ENCODE peak calls at places on chromosome 6, in nine cellular contexts. One of them, this sample, is unnamed.

GRCh38 chr6:149896491-149896890 is 1.4 kb downstream of the RAET1E start:
- DNase-seq in hepatocyte: no peak
- DNase-seq in RWPE1: no peak
- DNase-seq in colonic mucosa: no peak
- DNase-seq in breast epithelium: no peak
- DNase-seq in heart left ventricle: no peak
- DNase-seq in left ventricle myocardium inferior: no peak
- DNase-seq in NCI-H748 treated with DMSO at 0.1 percent for 48 hours: no peak
- DNase-seq in Right ventricle myocardium superior: no peak
- DNase-seq in this sample: no peak

GRCh38 chr6:141110486-141110885 is 1022.2 kb upstream of the GJE1 start:
- DNase-seq in hepatocyte: no peak
- DNase-seq in colonic mucosa: no peak
- DNase-seq in breast epithelium: no peak
- DNase-seq in heart left ventricle: no peak
- DNase-seq in NCI-H748 treated with DMSO at 0.1 percent for 48 hours: no peak
- DNase-seq in RWPE1: no peak
- DNase-seq in Right ventricle myocardium superior: no peak
- DNase-seq in left ventricle myocardium inferior: no peak
- DNase-seq in this sample: no peak

GRCh38 chr6:36357872-36358234 is 21.2 kb upstream of the BNIP5 start:
- DNase-seq in NCI-H748 treated with DMSO at 0.1 percent for 48 hours: no peak
- DNase-seq in heart left ventricle: no peak
- DNase-seq in hepatocyte: peak
- DNase-seq in left ventricle myocardium inferior: no peak
- DNase-seq in breast epithelium: no peak
- DNase-seq in Right ventricle myocardium superior: no peak
- DNase-seq in RWPE1: no peak
- DNase-seq in colonic mucosa: no peak
- DNase-seq in this sample: no peak

GRCh38 chr6:165497472-165497871 is 165.6 kb downstream of the PDE10A start:
- DNase-seq in colonic mucosa: no peak
- DNase-seq in RWPE1: no peak
- DNase-seq in hepatocyte: no peak
- DNase-seq in Right ventricle myocardium superior: no peak
- DNase-seq in left ventricle myocardium inferior: no peak
- DNase-seq in NCI-H748 treated with DMSO at 0.1 percent for 48 hours: no peak
- DNase-seq in breast epithelium: no peak
- DNase-seq in heart left ventricle: no peak
- DNase-seq in this sample: no peak

GRCh38 chr6:161418458-161418945 is 144.6 kb upstream of the AGPAT4 start:
- DNase-seq in Right ventricle myocardium superior: no peak
- DNase-seq in NCI-H748 treated with DMSO at 0.1 percent for 48 hours: peak
- DNase-seq in RWPE1: peak
- DNase-seq in breast epithelium: no peak
- DNase-seq in left ventricle myocardium inferior: no peak
- DNase-seq in heart left ventricle: peak
- DNase-seq in hepatocyte: peak
- DNase-seq in colonic mucosa: peak
- DNase-seq in this sample: no peak

GRCh38 chr6:127463056-127463455 is 3.9 kb upstream of the KIAA0408 start:
- DNase-seq in left ventricle myocardium inferior: no peak
- DNase-seq in hepatocyte: no peak
- DNase-seq in RWPE1: no peak
- DNase-seq in breast epithelium: no peak
- DNase-seq in colonic mucosa: no peak
- DNase-seq in Right ventricle myocardium superior: no peak
- DNase-seq in NCI-H748 treated with DMSO at 0.1 percent for 48 hours: no peak
- DNase-seq in heart left ventricle: no peak
- DNase-seq in this sample: no peak

GRCh38 chr6:30743099-30744053 is 889 bp upstream of the FLOT1 start:
- DNase-seq in left ventricle myocardium inferior: no peak
- DNase-seq in hepatocyte: no peak
- DNase-seq in breast epithelium: no peak
- DNase-seq in heart left ventricle: no peak
- DNase-seq in NCI-H748 treated with DMSO at 0.1 percent for 48 hours: no peak
- DNase-seq in Right ventricle myocardium superior: peak
- DNase-seq in colonic mucosa: peak
- DNase-seq in RWPE1: no peak
- DNase-seq in this sample: peak

GRCh38 chr6:30556714-30556963 is 350 bp upstream of the GNL1 start:
- DNase-seq in RWPE1: peak
- DNase-seq in colonic mucosa: peak
- DNase-seq in breast epithelium: peak
- DNase-seq in Right ventricle myocardium superior: no peak
- DNase-seq in left ventricle myocardium inferior: peak
- DNase-seq in NCI-H748 treated with DMSO at 0.1 percent for 48 hours: peak
- DNase-seq in hepatocyte: peak
- DNase-seq in heart left ventricle: peak
- DNase-seq in this sample: peak

GRCh38 chr6:30159988-30160387 is 1.0 kb downstream of the TRIM10 start:
- DNase-seq in NCI-H748 treated with DMSO at 0.1 percent for 48 hours: no peak
- DNase-seq in RWPE1: no peak
- DNase-seq in hepatocyte: no peak
- DNase-seq in breast epithelium: no peak
- DNase-seq in colonic mucosa: no peak
- DNase-seq in left ventricle myocardium inferior: no peak
- DNase-seq in Right ventricle myocardium superior: no peak
- DNase-seq in heart left ventricle: no peak
- DNase-seq in this sample: no peak

GRCh38 chr6:118680452-118681095 is 29.2 kb upstream of the CEP85L start:
- DNase-seq in heart left ventricle: no peak
- DNase-seq in hepatocyte: no peak
- DNase-seq in RWPE1: no peak
- DNase-seq in left ventricle myocardium inferior: no peak
- DNase-seq in breast epithelium: no peak
- DNase-seq in Right ventricle myocardium superior: no peak
- DNase-seq in NCI-H748 treated with DMSO at 0.1 percent for 48 hours: no peak
- DNase-seq in colonic mucosa: no peak
- DNase-seq in this sample: no peak

GRCh38 chr6:72824833-72825232 is 203.0 kb downstream of the KCNQ5 start:
- DNase-seq in colonic mucosa: no peak
- DNase-seq in breast epithelium: no peak
- DNase-seq in Right ventricle myocardium superior: no peak
- DNase-seq in NCI-H748 treated with DMSO at 0.1 percent for 48 hours: no peak
- DNase-seq in left ventricle myocardium inferior: no peak
- DNase-seq in hepatocyte: no peak
- DNase-seq in RWPE1: no peak
- DNase-seq in heart left ventricle: no peak
- DNase-seq in this sample: no peak

GRCh38 chr6:32840604-32841246 is 2.2 kb upstream of the TAP2 start:
- DNase-seq in breast epithelium: no peak
- DNase-seq in heart left ventricle: no peak
- DNase-seq in NCI-H748 treated with DMSO at 0.1 percent for 48 hours: no peak
- DNase-seq in hepatocyte: no peak
- DNase-seq in colonic mucosa: no peak
- DNase-seq in RWPE1: no peak
- DNase-seq in Right ventricle myocardium superior: no peak
- DNase-seq in left ventricle myocardium inferior: no peak
- DNase-seq in this sample: no peak

GRCh38 chr6:146878564-146879343 is 280.0 kb downstream of the ADGB start:
- DNase-seq in left ventricle myocardium inferior: no peak
- DNase-seq in NCI-H748 treated with DMSO at 0.1 percent for 48 hours: no peak
- DNase-seq in breast epithelium: no peak
- DNase-seq in hepatocyte: no peak
- DNase-seq in RWPE1: peak
- DNase-seq in Right ventricle myocardium superior: no peak
- DNase-seq in colonic mucosa: no peak
- DNase-seq in heart left ventricle: no peak
- DNase-seq in this sample: no peak

GRCh38 chr6:82006027-82006738 is 241.4 kb downstream of the IBTK start:
- DNase-seq in hepatocyte: peak
- DNase-seq in left ventricle myocardium inferior: no peak
- DNase-seq in Right ventricle myocardium superior: no peak
- DNase-seq in NCI-H748 treated with DMSO at 0.1 percent for 48 hours: peak
- DNase-seq in colonic mucosa: peak
- DNase-seq in heart left ventricle: no peak
- DNase-seq in breast epithelium: no peak
- DNase-seq in RWPE1: no peak
- DNase-seq in this sample: peak

GRCh38 chr6:147712841-147713240 is 204.4 kb downstream of the SAMD5 start:
- DNase-seq in NCI-H748 treated with DMSO at 0.1 percent for 48 hours: no peak
- DNase-seq in colonic mucosa: no peak
- DNase-seq in RWPE1: no peak
- DNase-seq in breast epithelium: no peak
- DNase-seq in Right ventricle myocardium superior: no peak
- DNase-seq in hepatocyte: no peak
- DNase-seq in heart left ventricle: no peak
- DNase-seq in left ventricle myocardium inferior: no peak
- DNase-seq in this sample: no peak

GRCh38 chr6:35911871-35912653 is 8.8 kb downstream of the SRPK1 start:
- DNase-seq in left ventricle myocardium inferior: no peak
- DNase-seq in hepatocyte: no peak
- DNase-seq in colonic mucosa: no peak
- DNase-seq in NCI-H748 treated with DMSO at 0.1 percent for 48 hours: no peak
- DNase-seq in Right ventricle myocardium superior: no peak
- DNase-seq in breast epithelium: no peak
- DNase-seq in RWPE1: no peak
- DNase-seq in heart left ventricle: no peak
- DNase-seq in this sample: no peak

GRCh38 chr6:89750338-89750737 is 69.3 kb downstream of the MDN1 start:
- DNase-seq in heart left ventricle: no peak
- DNase-seq in left ventricle myocardium inferior: no peak
- DNase-seq in colonic mucosa: no peak
- DNase-seq in hepatocyte: no peak
- DNase-seq in NCI-H748 treated with DMSO at 0.1 percent for 48 hours: no peak
- DNase-seq in Right ventricle myocardium superior: no peak
- DNase-seq in RWPE1: no peak
- DNase-seq in breast epithelium: no peak
- DNase-seq in this sample: no peak

GRCh38 chr6:140602431-140602836 is 1228.0 kb upstream of the CITED2 start:
- DNase-seq in left ventricle myocardium inferior: no peak
- DNase-seq in breast epithelium: no peak
- DNase-seq in colonic mucosa: no peak
- DNase-seq in NCI-H748 treated with DMSO at 0.1 percent for 48 hours: no peak
- DNase-seq in RWPE1: no peak
- DNase-seq in Right ventricle myocardium superior: no peak
- DNase-seq in hepatocyte: no peak
- DNase-seq in heart left ventricle: no peak
- DNase-seq in this sample: no peak

GRCh38 chr6:97282238-97282725 is 734 bp downstream of the MMS22L start:
- DNase-seq in hepatocyte: peak
- DNase-seq in colonic mucosa: peak
- DNase-seq in heart left ventricle: no peak
- DNase-seq in breast epithelium: no peak
- DNase-seq in left ventricle myocardium inferior: no peak
- DNase-seq in Right ventricle myocardium superior: no peak
- DNase-seq in RWPE1: peak
- DNase-seq in NCI-H748 treated with DMSO at 0.1 percent for 48 hours: no peak
- DNase-seq in this sample: no peak

GRCh38 chr6:32664827-32665362 is 1.6 kb downstream of the HLA-DQB1 start:
- DNase-seq in heart left ventricle: peak
- DNase-seq in left ventricle myocardium inferior: peak
- DNase-seq in colonic mucosa: no peak
- DNase-seq in hepatocyte: no peak
- DNase-seq in NCI-H748 treated with DMSO at 0.1 percent for 48 hours: no peak
- DNase-seq in breast epithelium: no peak
- DNase-seq in RWPE1: no peak
- DNase-seq in Right ventricle myocardium superior: peak
- DNase-seq in this sample: peak

GRCh38 chr6:112216699-112217551 is 37.4 kb downstream of the LAMA4 start:
- DNase-seq in NCI-H748 treated with DMSO at 0.1 percent for 48 hours: no peak
- DNase-seq in RWPE1: peak
- DNase-seq in left ventricle myocardium inferior: no peak
- DNase-seq in colonic mucosa: no peak
- DNase-seq in Right ventricle myocardium superior: no peak
- DNase-seq in hepatocyte: no peak
- DNase-seq in breast epithelium: no peak
- DNase-seq in heart left ventricle: no peak
- DNase-seq in this sample: no peak

GRCh38 chr6:153309666-153310065 is 178.6 kb upstream of the RGS17 start:
- DNase-seq in heart left ventricle: no peak
- DNase-seq in RWPE1: no peak
- DNase-seq in breast epithelium: no peak
- DNase-seq in hepatocyte: no peak
- DNase-seq in NCI-H748 treated with DMSO at 0.1 percent for 48 hours: no peak
- DNase-seq in colonic mucosa: no peak
- DNase-seq in Right ventricle myocardium superior: no peak
- DNase-seq in left ventricle myocardium inferior: no peak
- DNase-seq in this sample: no peak

GRCh38 chr6:43263314-43264178 is 20.3 kb downstream of the TTBK1 start:
- DNase-seq in left ventricle myocardium inferior: peak
- DNase-seq in hepatocyte: peak
- DNase-seq in NCI-H748 treated with DMSO at 0.1 percent for 48 hours: no peak
- DNase-seq in RWPE1: peak
- DNase-seq in colonic mucosa: peak
- DNase-seq in breast epithelium: peak
- DNase-seq in heart left ventricle: peak
- DNase-seq in Right ventricle myocardium superior: peak
- DNase-seq in this sample: peak

GRCh38 chr6:163183791-163184190 is 230.7 kb upstream of the QKI start:
- DNase-seq in breast epithelium: no peak
- DNase-seq in RWPE1: no peak
- DNase-seq in colonic mucosa: no peak
- DNase-seq in left ventricle myocardium inferior: no peak
- DNase-seq in NCI-H748 treated with DMSO at 0.1 percent for 48 hours: no peak
- DNase-seq in hepatocyte: no peak
- DNase-seq in Right ventricle myocardium superior: no peak
- DNase-seq in heart left ventricle: no peak
- DNase-seq in this sample: no peak

GRCh38 chr6:129605962-129606361 is 104.0 kb downstream of the ARHGAP18 start:
- DNase-seq in colonic mucosa: no peak
- DNase-seq in heart left ventricle: no peak
- DNase-seq in left ventricle myocardium inferior: no peak
- DNase-seq in RWPE1: no peak
- DNase-seq in breast epithelium: no peak
- DNase-seq in NCI-H748 treated with DMSO at 0.1 percent for 48 hours: no peak
- DNase-seq in Right ventricle myocardium superior: no peak
- DNase-seq in hepatocyte: no peak
- DNase-seq in this sample: no peak